ENCODE peak calls at places on chromosomes 16 and 17, in ten cellular contexts. S is stromal cell of bone marrow; O is activated CD4-positive, alpha-beta T cell treated with anti-CD3 and anti-CD28 coated beads, Interleukin-2, amount 50 U/mL, for 1 hour; M is T-helper 9 cell; X is amniotic stem cell; D is naive B cell; E is stimulated activated CD4-positive, alpha-beta T cell treated with anti-CD3 and anti-CD28 coated beads, Interleukin-12 subunit alpha, Interleukin-12 subunit beta, amount 100 ng/mL, for 48 hours; G is stimulated activated naive B cell treated with anti-CD40 and anti-IgM and Interleukin-4, amounts not matched to agents 10 μg/mL and 1 μg/mL and 100 μg/mL, for 72 hours; C is CD4-positive, alpha-beta T cell; A is cardiac septum. R is an unnamed sample.

GRCh38 chr17:30827082-30827481 is 2.6 kb upstream of the CRLF3 start:
- DNase-seq in S (no peak), A (no peak), M (no peak), G (no peak), C (no peak), E (no peak), O (no peak), D (no peak), X (no peak), R (no peak)

GRCh38 chr16:68275611-68276191 is 11.4 kb downstream of the SLC7A6 start:
- DNase-seq in O (peak; percentile 46), X (no peak), S (no peak), D (no peak), A (no peak), G (peak; percentile 54), E (no peak), C (peak; percentile 36), M (peak; percentile 33), R (no peak)

GRCh38 chr16:47979783-47980182 is 176.0 kb downstream of the ABCC12 start:
- DNase-seq in E (no peak), X (no peak), G (no peak), A (no peak), O (no peak), C (no peak), M (no peak), S (no peak), D (no peak), R (no peak)

GRCh38 chr17:58786586-58787295 is 31.1 kb downstream of the PPM1E start:
- DNase-seq in O (no peak), M (no peak), A (no peak), C (no peak), E (no peak), S (peak; percentile 25), D (no peak), X (peak; percentile 28), G (no peak), R (no peak)

GRCh38 chr16:31531096-31531495 is 3.4 kb downstream of the AHSP start:
- DNase-seq in A (no peak), C (no peak), O (no peak), S (no peak), M (no peak), D (no peak), G (no peak), E (no peak), X (no peak), R (no peak)

GRCh38 chr17:50304781-50305404 is 30.6 kb downstream of the TMEM92 start:
- DNase-seq in E (no peak), D (no peak), X (no peak), M (no peak), S (no peak), C (no peak), O (no peak), A (no peak), G (no peak), R (no peak)

GRCh38 chr17:79133986-79134385 is 59.4 kb downstream of the ENGASE start:
- DNase-seq in G (no peak), M (no peak), A (no peak), D (no peak), O (no peak), C (no peak), S (no peak), E (no peak), X (no peak), R (no peak)

GRCh38 chr16:10314811-10315210 is 71.0 kb upstream of the ATF7IP2 start:
- DNase-seq in D (peak; percentile 24), E (no peak), M (no peak), O (no peak), X (no peak), C (no peak), S (peak; percentile 34), G (no peak), A (no peak), R (no peak)

GRCh38 chr16:57178296-57178695 is 7.5 kb downstream of the PSME3IP1 start:
- DNase-seq in C (no peak), E (no peak), D (no peak), M (no peak), O (no peak), X (no peak), S (no peak), A (no peak), G (no peak), R (no peak)

GRCh38 chr16:22189473-22190168 is 16.5 kb upstream of the EEF2K start:
- DNase-seq in S (no peak), M (peak; percentile 88), G (peak; percentile 87), C (peak; percentile 82), D (no peak), O (peak; percentile 93), A (no peak), E (no peak), X (no peak), R (peak; percentile 61)

GRCh38 chr17:72804949-72805348 is 287.5 kb downstream of the SLC39A11 start:
- DNase-seq in O (no peak), G (no peak), D (no peak), S (no peak), C (no peak), X (no peak), E (no peak), A (no peak), M (no peak), R (no peak)

GRCh38 chr17:3738562-3739295 is 15.0 kb downstream of the HASPIN start:
- DNase-seq in D (no peak), X (no peak), S (no peak), E (peak; percentile 61), A (no peak), O (peak; percentile 57), G (no peak), C (peak; percentile 48), M (peak; percentile 39), R (peak; percentile 71)